ENCODE peak calls at places on chromosome 7, in ten cellular contexts. One of them, this sample, is unnamed. For H3K4me1 and H3K36me3, the result is how much of the 10 kb centered on the place peaks cover.

GRCh38 chr7:44467217-44467548 is 23.3 kb downstream of the NUDCD3 start:
- DNase-seq in psoas muscle: no peak
- DNase-seq in neural progenitor cell: no peak
- DNase-seq in CD8-positive, alpha-beta T cell: no peak
- DNase-seq in heart left ventricle: no peak
- DNase-seq in HCT116: no peak
- DNase-seq in vagina: no peak
- DNase-seq in K562: no peak
- DNase-seq in fibroblast of lung: no peak
- DNase-seq in mammary epithelial cell: no peak
- DNase-seq in this sample: no peak

GRCh38 chr7:116792813-116793212 is 69.6 kb upstream of the CAPZA2 start:
- DNase-seq in fibroblast of lung: no peak
- DNase-seq in heart left ventricle: no peak
- DNase-seq in CD8-positive, alpha-beta T cell: no peak
- DNase-seq in vagina: no peak
- DNase-seq in mammary epithelial cell: no peak
- DNase-seq in neural progenitor cell: no peak
- DNase-seq in psoas muscle: no peak
- DNase-seq in HCT116: no peak
- DNase-seq in K562: no peak
- DNase-seq in this sample: no peak

GRCh38 chr7:2624293-2624881 is 7.4 kb upstream of the TTYH3 start:
- DNase-seq in heart left ventricle: no peak
- DNase-seq in HCT116: no peak
- DNase-seq in mammary epithelial cell: no peak
- DNase-seq in fibroblast of lung: no peak
- DNase-seq in CD8-positive, alpha-beta T cell: no peak
- DNase-seq in vagina: no peak
- DNase-seq in neural progenitor cell: no peak
- DNase-seq in psoas muscle: no peak
- DNase-seq in K562: peak
- DNase-seq in this sample: no peak

GRCh38 chr7:27305854-27306253 is 63.3 kb downstream of the EVX1 start:
- DNase-seq in mammary epithelial cell: no peak
- DNase-seq in HCT116: no peak
- DNase-seq in CD8-positive, alpha-beta T cell: no peak
- DNase-seq in psoas muscle: no peak
- DNase-seq in heart left ventricle: no peak
- DNase-seq in fibroblast of lung: no peak
- DNase-seq in neural progenitor cell: no peak
- DNase-seq in K562: no peak
- DNase-seq in vagina: no peak
- DNase-seq in this sample: no peak

GRCh38 chr7:85046512-85046911 is 140.3 kb downstream of the SEMA3D start:
- DNase-seq in HCT116: no peak
- DNase-seq in mammary epithelial cell: no peak
- DNase-seq in psoas muscle: no peak
- DNase-seq in vagina: no peak
- DNase-seq in fibroblast of lung: no peak
- DNase-seq in CD8-positive, alpha-beta T cell: no peak
- DNase-seq in neural progenitor cell: no peak
- DNase-seq in K562: no peak
- DNase-seq in heart left ventricle: no peak
- DNase-seq in this sample: no peak

GRCh38 chr7:26705567-26705966 is 158.8 kb downstream of the SKAP2 start:
- DNase-seq in K562: no peak
- DNase-seq in mammary epithelial cell: peak
- DNase-seq in vagina: no peak
- DNase-seq in heart left ventricle: no peak
- DNase-seq in neural progenitor cell: no peak
- DNase-seq in fibroblast of lung: peak
- DNase-seq in CD8-positive, alpha-beta T cell: no peak
- DNase-seq in HCT116: no peak
- DNase-seq in psoas muscle: no peak
- DNase-seq in this sample: peak

GRCh38 chr7:2529161-2530075 is 9.8 kb downstream of the LFNG start:
- DNase-seq in mammary epithelial cell: no peak
- DNase-seq in fibroblast of lung: peak
- DNase-seq in CD8-positive, alpha-beta T cell: peak
- DNase-seq in neural progenitor cell: no peak
- DNase-seq in psoas muscle: peak
- DNase-seq in HCT116: no peak
- DNase-seq in heart left ventricle: peak
- DNase-seq in vagina: no peak
- DNase-seq in K562: no peak
- DNase-seq in this sample: peak

GRCh38 chr7:80284848-80285247 is 150.2 kb downstream of the GNAI1 start:
- DNase-seq in fibroblast of lung: peak
- DNase-seq in neural progenitor cell: no peak
- DNase-seq in psoas muscle: no peak
- DNase-seq in mammary epithelial cell: peak
- DNase-seq in HCT116: no peak
- DNase-seq in CD8-positive, alpha-beta T cell: no peak
- DNase-seq in vagina: no peak
- DNase-seq in heart left ventricle: no peak
- DNase-seq in K562: no peak
- DNase-seq in this sample: peak

GRCh38 chr7:28731092-28731491 is 227.0 kb downstream of the TRIL start:
- DNase-seq in fibroblast of lung: no peak
- DNase-seq in psoas muscle: no peak
- DNase-seq in heart left ventricle: no peak
- DNase-seq in CD8-positive, alpha-beta T cell: no peak
- DNase-seq in vagina: no peak
- DNase-seq in HCT116: no peak
- DNase-seq in K562: no peak
- DNase-seq in neural progenitor cell: no peak
- DNase-seq in mammary epithelial cell: no peak
- DNase-seq in this sample: no peak

DNA sequence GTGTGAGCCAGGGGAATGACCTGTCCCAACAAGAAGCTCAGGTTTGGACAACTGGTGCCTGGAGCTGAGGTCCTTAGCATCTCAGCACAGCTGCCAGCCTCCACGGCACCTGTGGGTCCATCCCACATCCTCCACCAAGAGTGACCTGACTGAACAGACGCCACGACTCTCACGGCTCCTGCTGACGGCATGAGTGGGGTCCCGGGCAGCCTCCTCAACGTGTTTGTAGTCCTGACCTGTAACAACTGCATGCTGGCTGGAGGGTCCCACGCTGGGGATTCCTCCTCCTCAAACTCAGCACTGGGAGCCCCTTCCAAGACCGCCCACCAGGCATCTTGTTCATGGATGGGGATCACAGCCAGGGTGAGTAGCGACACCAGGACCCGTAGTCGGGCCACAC is 36.2 kb downstream of the FAM20C start:
- DNase-seq in HCT116: no peak
- DNase-seq in mammary epithelial cell: no peak
- DNase-seq in psoas muscle: no peak
- DNase-seq in K562: no peak
- DNase-seq in vagina: no peak
- DNase-seq in CD8-positive, alpha-beta T cell: no peak
- DNase-seq in heart left ventricle: no peak
- DNase-seq in fibroblast of lung: no peak
- DNase-seq in neural progenitor cell: no peak
- DNase-seq in this sample: no peak
- H3K4me1 ChIP-seq in HCT116: under half
- H3K4me1 ChIP-seq in mammary epithelial cell: under half
- H3K4me1 ChIP-seq in psoas muscle: half or more
- H3K4me1 ChIP-seq in K562: under half
- H3K4me1 ChIP-seq in vagina: under half
- H3K4me1 ChIP-seq in CD8-positive, alpha-beta T cell: under half
- H3K4me1 ChIP-seq in heart left ventricle: under half
- H3K4me1 ChIP-seq in fibroblast of lung: under half
- H3K4me1 ChIP-seq in neural progenitor cell: under half
- H3K4me1 ChIP-seq in this sample: half or more

DNA sequence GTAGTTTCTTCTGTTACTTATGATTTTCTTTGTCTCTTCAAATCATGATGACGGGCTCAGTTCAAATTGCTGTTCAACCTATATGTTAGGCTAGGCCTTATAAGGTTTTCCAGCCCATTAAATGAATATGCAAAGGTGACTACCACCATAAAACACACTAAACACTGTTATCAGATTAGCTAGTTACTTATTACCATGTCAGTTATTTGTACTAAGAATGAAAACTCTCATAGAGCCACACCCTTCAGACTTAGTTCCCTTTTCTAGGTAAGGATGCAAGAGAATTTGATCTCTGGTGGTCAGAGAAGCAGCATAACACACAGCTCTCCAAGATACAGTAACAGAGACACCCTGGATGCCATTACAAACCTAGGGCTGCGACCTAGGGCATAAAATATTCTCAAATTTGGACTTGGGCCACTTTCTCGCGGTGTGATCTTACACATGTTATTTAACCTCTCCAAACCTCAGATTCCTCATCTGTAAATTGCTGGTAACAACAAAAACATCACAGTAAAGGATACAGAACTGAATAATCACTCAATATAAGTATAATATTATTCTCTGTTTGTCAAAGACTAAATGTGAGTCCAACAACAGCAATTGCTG is 35.6 kb downstream of the ANKMY2 start:
- DNase-seq in HCT116: no peak
- DNase-seq in vagina: no peak
- DNase-seq in mammary epithelial cell: no peak
- DNase-seq in heart left ventricle: no peak
- DNase-seq in psoas muscle: no peak
- DNase-seq in CD8-positive, alpha-beta T cell: no peak
- DNase-seq in neural progenitor cell: no peak
- DNase-seq in K562: no peak
- DNase-seq in fibroblast of lung: no peak
- DNase-seq in this sample: no peak
- H3K36me3 ChIP-seq in HCT116: under half
- H3K36me3 ChIP-seq in vagina: under half
- H3K36me3 ChIP-seq in mammary epithelial cell: under half
- H3K36me3 ChIP-seq in heart left ventricle: half or more
- H3K36me3 ChIP-seq in psoas muscle: under half
- H3K36me3 ChIP-seq in CD8-positive, alpha-beta T cell: under half
- H3K36me3 ChIP-seq in neural progenitor cell: under half
- H3K36me3 ChIP-seq in K562: half or more
- H3K36me3 ChIP-seq in fibroblast of lung: under half
- H3K36me3 ChIP-seq in this sample: under half

GRCh38 chr7:75889826-75890225 is 11.0 kb downstream of the RHBDD2 start:
- DNase-seq in K562: peak
- DNase-seq in neural progenitor cell: no peak
- DNase-seq in psoas muscle: no peak
- DNase-seq in vagina: no peak
- DNase-seq in HCT116: no peak
- DNase-seq in mammary epithelial cell: no peak
- DNase-seq in CD8-positive, alpha-beta T cell: no peak
- DNase-seq in fibroblast of lung: peak
- DNase-seq in heart left ventricle: no peak
- DNase-seq in this sample: peak

GRCh38 chr7:75891815-75892411 is 13.1 kb downstream of the RHBDD2 start:
- DNase-seq in mammary epithelial cell: no peak
- DNase-seq in CD8-positive, alpha-beta T cell: no peak
- DNase-seq in neural progenitor cell: no peak
- DNase-seq in vagina: no peak
- DNase-seq in psoas muscle: no peak
- DNase-seq in K562: no peak
- DNase-seq in HCT116: no peak
- DNase-seq in fibroblast of lung: no peak
- DNase-seq in heart left ventricle: no peak
- DNase-seq in this sample: no peak

GRCh38 chr7:75888464-75889222 is 9.8 kb downstream of the RHBDD2 start:
- DNase-seq in HCT116: no peak
- DNase-seq in heart left ventricle: peak
- DNase-seq in neural progenitor cell: no peak
- DNase-seq in psoas muscle: peak
- DNase-seq in CD8-positive, alpha-beta T cell: no peak
- DNase-seq in fibroblast of lung: peak
- DNase-seq in mammary epithelial cell: no peak
- DNase-seq in vagina: no peak
- DNase-seq in K562: no peak
- DNase-seq in this sample: no peak

GRCh38 chr7:75889223-75889825 is 10.5 kb downstream of the RHBDD2 start:
- DNase-seq in vagina: no peak
- DNase-seq in HCT116: no peak
- DNase-seq in psoas muscle: no peak
- DNase-seq in CD8-positive, alpha-beta T cell: no peak
- DNase-seq in K562: no peak
- DNase-seq in heart left ventricle: no peak
- DNase-seq in fibroblast of lung: no peak
- DNase-seq in neural progenitor cell: no peak
- DNase-seq in mammary epithelial cell: no peak
- DNase-seq in this sample: peak

GRCh38 chr7:75892634-75893272 is 13.9 kb downstream of the RHBDD2 start:
- DNase-seq in heart left ventricle: peak
- DNase-seq in vagina: no peak
- DNase-seq in K562: peak
- DNase-seq in fibroblast of lung: peak
- DNase-seq in CD8-positive, alpha-beta T cell: no peak
- DNase-seq in neural progenitor cell: no peak
- DNase-seq in psoas muscle: peak
- DNase-seq in HCT116: no peak
- DNase-seq in mammary epithelial cell: peak
- DNase-seq in this sample: no peak
- TF ChIP-seq CTCF in heart left ventricle: no peak
- TF ChIP-seq CTCF in vagina: no peak
- TF ChIP-seq CTCF in K562: no peak
- TF ChIP-seq CTCF in fibroblast of lung: no peak
- TF ChIP-seq CTCF in CD8-positive, alpha-beta T cell: no peak
- TF ChIP-seq CTCF in neural progenitor cell: no peak
- TF ChIP-seq CTCF in psoas muscle: no peak
- TF ChIP-seq CTCF in HCT116: no peak
- TF ChIP-seq CTCF in mammary epithelial cell: no peak
- TF ChIP-seq CTCF in this sample: no peak

GRCh38 chr7:50211306-50212015 is 93.1 kb upstream of the IKZF1 start:
- DNase-seq in heart left ventricle: no peak
- DNase-seq in fibroblast of lung: no peak
- DNase-seq in psoas muscle: no peak
- DNase-seq in HCT116: no peak
- DNase-seq in mammary epithelial cell: no peak
- DNase-seq in vagina: peak
- DNase-seq in neural progenitor cell: no peak
- DNase-seq in K562: no peak
- DNase-seq in CD8-positive, alpha-beta T cell: no peak
- DNase-seq in this sample: no peak

GRCh38 chr7:50210706-50211115 is 93.8 kb upstream of the IKZF1 start:
- DNase-seq in HCT116: no peak
- DNase-seq in vagina: peak
- DNase-seq in mammary epithelial cell: no peak
- DNase-seq in psoas muscle: no peak
- DNase-seq in fibroblast of lung: no peak
- DNase-seq in K562: peak
- DNase-seq in CD8-positive, alpha-beta T cell: no peak
- DNase-seq in neural progenitor cell: no peak
- DNase-seq in heart left ventricle: no peak
- DNase-seq in this sample: no peak

GRCh38 chr7:50207682-50208255 is 96.7 kb upstream of the IKZF1 start:
- DNase-seq in neural progenitor cell: no peak
- DNase-seq in K562: no peak
- DNase-seq in psoas muscle: no peak
- DNase-seq in fibroblast of lung: no peak
- DNase-seq in CD8-positive, alpha-beta T cell: no peak
- DNase-seq in vagina: peak
- DNase-seq in mammary epithelial cell: no peak
- DNase-seq in HCT116: no peak
- DNase-seq in heart left ventricle: peak
- DNase-seq in this sample: no peak

GRCh38 chr7:50208335-50208982 is 96.1 kb upstream of the IKZF1 start:
- DNase-seq in fibroblast of lung: no peak
- DNase-seq in CD8-positive, alpha-beta T cell: no peak
- DNase-seq in psoas muscle: no peak
- DNase-seq in heart left ventricle: no peak
- DNase-seq in HCT116: no peak
- DNase-seq in vagina: peak
- DNase-seq in K562: peak
- DNase-seq in mammary epithelial cell: no peak
- DNase-seq in neural progenitor cell: no peak
- DNase-seq in this sample: no peak

GRCh38 chr7:50209461-50210161 is 94.9 kb upstream of the IKZF1 start:
- DNase-seq in heart left ventricle: no peak
- DNase-seq in fibroblast of lung: no peak
- DNase-seq in HCT116: no peak
- DNase-seq in psoas muscle: no peak
- DNase-seq in neural progenitor cell: no peak
- DNase-seq in mammary epithelial cell: no peak
- DNase-seq in K562: no peak
- DNase-seq in vagina: peak
- DNase-seq in CD8-positive, alpha-beta T cell: no peak
- DNase-seq in this sample: no peak
- H3K4me1 ChIP-seq in heart left ventricle: under half
- H3K4me1 ChIP-seq in fibroblast of lung: under half
- H3K4me1 ChIP-seq in HCT116: under half
- H3K4me1 ChIP-seq in psoas muscle: under half
- H3K4me1 ChIP-seq in neural progenitor cell: under half
- H3K4me1 ChIP-seq in mammary epithelial cell: under half
- H3K4me1 ChIP-seq in K562: under half
- H3K4me1 ChIP-seq in vagina: under half
- H3K4me1 ChIP-seq in CD8-positive, alpha-beta T cell: half or more
- H3K4me1 ChIP-seq in this sample: under half

This sample was measured in osteoblast.